ENCODE peak calls at places on chromosomes 12 and 14, in four cellular contexts. W, K, L and H are unnamed samples.

GRCh38 chr14:101975231-101975630 is 10.9 kb downstream of the DYNC1H1 start:
- DNase-seq in L (no peak), W (no peak), K (no peak), H (no peak)

GRCh38 chr12:89695100-89695499 is 13.5 kb downstream of the ATP2B1 start:
- DNase-seq in K (no peak), L (no peak), W (no peak), H (no peak)

GRCh38 chr12:111692575-111693210 is 6.8 kb downstream of the ACAD10 start:
- DNase-seq in K (no peak), W (no peak), L (no peak), H (no peak)

GRCh38 chr12:25352078-25352918 is 101.6 kb upstream of the KRAS start:
- DNase-seq in W (peak; percentile 24), L (no peak), K (no peak), H (no peak)

GRCh38 chr12:98894412-98895085 is 249.5 kb downstream of the APAF1 start:
- DNase-seq in W (no peak), K (no peak), L (peak; percentile 75), H (no peak)

GRCh38 chr14:101235042-101235871 is 326.0 kb upstream of the DIO3 start:
- DNase-seq in W (no peak), L (peak; percentile 95), K (no peak), H (peak; percentile 49)

GRCh38 chr12:103308396-103308795 is 187.4 kb downstream of the C12orf42 start:
- DNase-seq in K (no peak), L (no peak), W (no peak), H (no peak)

GRCh38 chr12:109792992-109793391 is 40.2 kb downstream of the TRPV4 start:
- DNase-seq in L (no peak), K (no peak), W (no peak), H (no peak)

GRCh38 chr14:24064091-24064795 is 7.1 kb upstream of the CPNE6 start:
- DNase-seq in K (no peak), L (peak; percentile 17), W (no peak), H (no peak)

GRCh38 chr14:99602054-99602787 is 1.8 kb downstream of the CCDC85C start:
- DNase-seq in W (no peak), L (no peak), K (no peak), H (no peak)

GRCh38 chr14:99602788-99603415 is 1.1 kb downstream of the CCDC85C start:
- DNase-seq in K (no peak), L (no peak), W (no peak), H (no peak)

GRCh38 chr14:99600232-99600888 is 3.6 kb downstream of the CCDC85C start:
- DNase-seq in W (no peak), K (no peak), L (no peak), H (no peak)

GRCh38 chr14:99599440-99599839 is 4.6 kb downstream of the CCDC85C start:
- DNase-seq in K (no peak), W (no peak), L (no peak), H (no peak)

GRCh38 chr14:99601301-99601945 is 2.6 kb downstream of the CCDC85C start:
- DNase-seq in W (no peak), K (no peak), L (no peak), H (no peak)
- TF ChIP-seq POLR2AphosphoS5 in W (no peak), K (no peak), L (no peak), H (no peak)

GRCh38 chr12:106021516-106021915 is 117.2 kb downstream of the NUAK1 start:
- DNase-seq in W (no peak), L (no peak), K (no peak), H (no peak)
- TF ChIP-seq GABPA in W (no peak), L (no peak), K (no peak), H (no peak)

GRCh38 chr12:9039397-9039977 is 50.1 kb downstream of the KLRG1 start:
- DNase-seq in W (no peak), L (peak; percentile 69), K (no peak), H (no peak)
- TF ChIP-seq POLR2AphosphoS5 in W (no peak), L (no peak), K (no peak), H (no peak)

GRCh38 chr12:66188584-66189475 is at the start of gene IRAK3:
- DNase-seq in L (peak; percentile 69), W (no peak), K (peak; percentile 1), H (peak; percentile 92)
- TF ChIP-seq GABPA in L (no peak), W (no peak), K (no peak), H (no peak)

DNA sequence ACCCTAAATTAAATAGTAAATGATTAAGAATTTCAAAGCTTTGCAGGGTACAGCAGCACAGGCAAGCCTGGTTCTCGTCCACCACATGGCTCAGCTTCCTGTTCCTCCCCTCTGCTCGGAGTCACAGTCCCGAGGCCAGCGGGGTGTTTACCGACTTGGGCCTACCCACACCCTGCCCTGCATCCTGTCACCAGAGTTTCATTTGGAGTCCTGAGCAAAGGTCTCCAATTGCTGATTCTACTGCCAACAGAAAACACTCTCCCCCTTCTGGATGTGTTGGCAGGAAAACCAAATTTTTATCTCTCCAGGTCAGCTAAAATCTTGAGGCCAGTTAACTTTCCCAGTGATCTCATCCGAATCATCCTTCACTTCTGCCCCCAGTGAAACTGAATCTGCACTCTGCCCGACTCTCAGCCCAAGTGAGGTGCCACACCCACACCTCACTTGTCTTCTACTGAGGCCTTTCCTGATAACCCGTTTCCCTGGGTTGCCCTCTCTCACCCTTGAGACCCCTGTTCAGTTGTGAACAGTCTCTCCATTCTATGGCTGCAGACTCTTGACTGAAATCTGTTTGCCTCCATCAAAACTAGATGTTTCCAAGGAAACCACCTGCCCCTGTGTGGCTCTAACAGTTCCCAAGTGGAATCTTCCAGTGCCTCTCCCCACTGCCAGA is 71.2 kb downstream of the VCPKMT start:
- DNase-seq in W (peak; percentile 54), K (no peak), L (peak; percentile 32), H (no peak)
- TF ChIP-seq POLR2AphosphoS5 in W (no peak), K (no peak), L (peak; percentile 46), H (no peak)

DNA sequence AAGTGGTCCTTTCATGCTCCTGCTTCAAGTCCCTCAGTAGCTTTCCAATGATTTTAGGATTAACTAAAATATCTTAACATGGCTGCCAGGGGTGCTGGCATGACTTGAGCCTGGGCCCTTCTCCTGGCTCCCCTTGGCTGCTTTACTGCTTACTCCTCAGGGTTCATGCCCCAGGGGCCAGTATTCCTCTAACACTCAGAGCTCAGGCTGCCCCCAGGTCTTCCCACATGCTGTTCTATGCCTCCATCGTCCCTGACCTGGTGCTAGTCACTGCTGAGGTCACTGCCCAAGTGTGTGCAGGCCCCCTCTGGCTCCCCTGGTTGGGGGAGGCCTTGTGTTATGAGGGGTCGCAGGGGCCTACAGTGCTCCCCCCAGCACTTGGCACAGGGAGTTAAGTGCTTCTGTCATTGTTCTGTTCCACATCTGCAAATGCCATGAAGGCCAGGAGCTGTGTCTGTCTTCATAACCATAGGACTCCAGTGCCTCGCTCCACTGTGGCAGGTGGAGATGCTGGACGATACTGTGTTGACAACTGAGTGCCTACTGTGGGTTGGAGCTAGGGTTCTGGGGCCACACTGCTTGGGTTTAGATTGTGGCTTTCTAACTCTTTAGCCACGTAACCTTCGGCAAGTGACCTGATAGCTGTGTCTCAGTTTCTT is 190.6 kb downstream of the CALM1 start:
- DNase-seq in L (no peak), K (no peak), W (no peak), H (no peak)
- TF ChIP-seq GABPA in L (no peak), K (no peak), W (no peak), H (no peak)

GRCh38 chr14:52058346-52058745 is 10.5 kb downstream of the NID2 start:
- DNase-seq in L (no peak), W (no peak), K (no peak), H (no peak)
- TF ChIP-seq POLR2AphosphoS5 in L (no peak), W (no peak), K (no peak), H (no peak)

DNA sequence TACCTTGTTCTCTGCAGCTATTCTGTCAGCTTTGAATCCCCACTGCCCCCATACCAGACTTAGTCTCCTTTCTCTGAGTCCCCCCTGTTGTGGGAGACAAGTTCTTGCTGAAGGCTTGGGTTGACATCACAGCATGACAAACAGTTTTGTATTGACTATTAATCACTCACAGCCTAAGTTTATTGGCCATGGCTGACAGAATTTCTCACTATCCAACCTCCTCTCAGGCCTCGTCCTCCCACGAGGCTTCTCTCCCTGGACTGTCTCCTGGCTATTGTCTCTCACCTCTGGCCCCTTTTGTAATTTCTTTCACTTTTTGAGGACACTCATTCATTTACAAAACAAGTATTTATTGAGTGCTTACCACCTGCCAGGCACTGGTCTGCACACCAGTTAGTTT is 35.2 kb upstream of the DCD start:
- DNase-seq in L (no peak), W (no peak), K (peak; percentile 46), H (no peak)
- TF ChIP-seq GABPA in L (no peak), W (no peak), K (no peak), H (no peak)